ENCODE peak calls at places on chromosome 6, in five cellular contexts. One of them, this sample, is unnamed.

GRCh38 chr6:20319520-20320357 is 81.9 kb upstream of the E2F3 start:
- DNase-seq in T-helper 2 cell: peak
- DNase-seq in left colon: peak
- DNase-seq in MM.1S: peak
- DNase-seq in stimulated activated CD8-positive, alpha-beta memory T cell treated with anti-CD3 and anti-CD28 coated beads, Interleukin-12 subunit alpha, Interleukin-12 subunit beta, amount 100 ng/mL, for 1 hour: peak
- DNase-seq in this sample: peak

GRCh38 chr6:142863981-142864380 is 81.0 kb downstream of the HIVEP2 start:
- DNase-seq in left colon: no peak
- DNase-seq in T-helper 2 cell: no peak
- DNase-seq in MM.1S: no peak
- DNase-seq in stimulated activated CD8-positive, alpha-beta memory T cell treated with anti-CD3 and anti-CD28 coated beads, Interleukin-12 subunit alpha, Interleukin-12 subunit beta, amount 100 ng/mL, for 1 hour: no peak
- DNase-seq in this sample: no peak

GRCh38 chr6:111090766-111091165 is 3.5 kb downstream of the SLC16A10 start:
- DNase-seq in T-helper 2 cell: no peak
- DNase-seq in left colon: no peak
- DNase-seq in stimulated activated CD8-positive, alpha-beta memory T cell treated with anti-CD3 and anti-CD28 coated beads, Interleukin-12 subunit alpha, Interleukin-12 subunit beta, amount 100 ng/mL, for 1 hour: no peak
- DNase-seq in MM.1S: no peak
- DNase-seq in this sample: no peak

GRCh38 chr6:46794068-46794467 is 879 bp downstream of the MEP1A start:
- DNase-seq in left colon: no peak
- DNase-seq in stimulated activated CD8-positive, alpha-beta memory T cell treated with anti-CD3 and anti-CD28 coated beads, Interleukin-12 subunit alpha, Interleukin-12 subunit beta, amount 100 ng/mL, for 1 hour: no peak
- DNase-seq in T-helper 2 cell: no peak
- DNase-seq in MM.1S: no peak
- DNase-seq in this sample: no peak

GRCh38 chr6:154894903-154895302 is 100.2 kb upstream of the TIAM2 start:
- DNase-seq in left colon: no peak
- DNase-seq in stimulated activated CD8-positive, alpha-beta memory T cell treated with anti-CD3 and anti-CD28 coated beads, Interleukin-12 subunit alpha, Interleukin-12 subunit beta, amount 100 ng/mL, for 1 hour: no peak
- DNase-seq in MM.1S: no peak
- DNase-seq in T-helper 2 cell: no peak
- DNase-seq in this sample: no peak

GRCh38 chr6:67131827-67132226 is 1424.8 kb upstream of the EYS start:
- DNase-seq in left colon: no peak
- DNase-seq in T-helper 2 cell: no peak
- DNase-seq in stimulated activated CD8-positive, alpha-beta memory T cell treated with anti-CD3 and anti-CD28 coated beads, Interleukin-12 subunit alpha, Interleukin-12 subunit beta, amount 100 ng/mL, for 1 hour: no peak
- DNase-seq in MM.1S: no peak
- DNase-seq in this sample: no peak

GRCh38 chr6:125957845-125958244 is 1.3 kb downstream of the HINT3 start:
- DNase-seq in T-helper 2 cell: no peak
- DNase-seq in left colon: peak
- DNase-seq in MM.1S: no peak
- DNase-seq in stimulated activated CD8-positive, alpha-beta memory T cell treated with anti-CD3 and anti-CD28 coated beads, Interleukin-12 subunit alpha, Interleukin-12 subunit beta, amount 100 ng/mL, for 1 hour: no peak
- DNase-seq in this sample: no peak

GRCh38 chr6:4636141-4636880 is 139.9 kb upstream of the CDYL start:
- DNase-seq in T-helper 2 cell: no peak
- DNase-seq in stimulated activated CD8-positive, alpha-beta memory T cell treated with anti-CD3 and anti-CD28 coated beads, Interleukin-12 subunit alpha, Interleukin-12 subunit beta, amount 100 ng/mL, for 1 hour: no peak
- DNase-seq in left colon: no peak
- DNase-seq in MM.1S: no peak
- DNase-seq in this sample: no peak

GRCh38 chr6:27834879-27835549 is 77.2 kb downstream of the OR2B2 start:
- DNase-seq in left colon: no peak
- DNase-seq in MM.1S: no peak
- DNase-seq in stimulated activated CD8-positive, alpha-beta memory T cell treated with anti-CD3 and anti-CD28 coated beads, Interleukin-12 subunit alpha, Interleukin-12 subunit beta, amount 100 ng/mL, for 1 hour: no peak
- DNase-seq in T-helper 2 cell: no peak
- DNase-seq in this sample: no peak

GRCh38 chr6:133392015-133392414 is 150.9 kb downstream of the EYA4 start:
- DNase-seq in left colon: no peak
- DNase-seq in MM.1S: no peak
- DNase-seq in T-helper 2 cell: no peak
- DNase-seq in stimulated activated CD8-positive, alpha-beta memory T cell treated with anti-CD3 and anti-CD28 coated beads, Interleukin-12 subunit alpha, Interleukin-12 subunit beta, amount 100 ng/mL, for 1 hour: no peak
- DNase-seq in this sample: no peak

GRCh38 chr6:155085582-155086253 is 90.6 kb downstream of the TIAM2 start:
- DNase-seq in T-helper 2 cell: no peak
- DNase-seq in MM.1S: no peak
- DNase-seq in left colon: peak
- DNase-seq in stimulated activated CD8-positive, alpha-beta memory T cell treated with anti-CD3 and anti-CD28 coated beads, Interleukin-12 subunit alpha, Interleukin-12 subunit beta, amount 100 ng/mL, for 1 hour: no peak
- DNase-seq in this sample: no peak

GRCh38 chr6:160667854-160668481 is 3.9 kb upstream of the LPA start:
- DNase-seq in left colon: no peak
- DNase-seq in stimulated activated CD8-positive, alpha-beta memory T cell treated with anti-CD3 and anti-CD28 coated beads, Interleukin-12 subunit alpha, Interleukin-12 subunit beta, amount 100 ng/mL, for 1 hour: no peak
- DNase-seq in T-helper 2 cell: no peak
- DNase-seq in MM.1S: peak
- DNase-seq in this sample: no peak

GRCh38 chr6:30981942-30982772 is 1.4 kb upstream of the MUC21 start:
- DNase-seq in MM.1S: no peak
- DNase-seq in left colon: no peak
- DNase-seq in stimulated activated CD8-positive, alpha-beta memory T cell treated with anti-CD3 and anti-CD28 coated beads, Interleukin-12 subunit alpha, Interleukin-12 subunit beta, amount 100 ng/mL, for 1 hour: no peak
- DNase-seq in T-helper 2 cell: no peak
- DNase-seq in this sample: no peak

GRCh38 chr6:106444777-106445507 is 84.4 kb downstream of the CRYBG1 start:
- DNase-seq in stimulated activated CD8-positive, alpha-beta memory T cell treated with anti-CD3 and anti-CD28 coated beads, Interleukin-12 subunit alpha, Interleukin-12 subunit beta, amount 100 ng/mL, for 1 hour: no peak
- DNase-seq in MM.1S: peak
- DNase-seq in left colon: no peak
- DNase-seq in T-helper 2 cell: peak
- DNase-seq in this sample: no peak

GRCh38 chr6:35295521-35296315 is 1.9 kb upstream of the DEF6 start:
- DNase-seq in left colon: no peak
- DNase-seq in stimulated activated CD8-positive, alpha-beta memory T cell treated with anti-CD3 and anti-CD28 coated beads, Interleukin-12 subunit alpha, Interleukin-12 subunit beta, amount 100 ng/mL, for 1 hour: no peak
- DNase-seq in T-helper 2 cell: no peak
- DNase-seq in MM.1S: no peak
- DNase-seq in this sample: no peak

GRCh38 chr6:128516514-128516898 is 3.9 kb downstream of the PTPRK start:
- DNase-seq in MM.1S: peak
- DNase-seq in stimulated activated CD8-positive, alpha-beta memory T cell treated with anti-CD3 and anti-CD28 coated beads, Interleukin-12 subunit alpha, Interleukin-12 subunit beta, amount 100 ng/mL, for 1 hour: no peak
- DNase-seq in T-helper 2 cell: no peak
- DNase-seq in left colon: no peak
- DNase-seq in this sample: no peak

GRCh38 chr6:113461153-113461897 is 395.8 kb upstream of the MARCKS start:
- DNase-seq in left colon: no peak
- DNase-seq in T-helper 2 cell: no peak
- DNase-seq in stimulated activated CD8-positive, alpha-beta memory T cell treated with anti-CD3 and anti-CD28 coated beads, Interleukin-12 subunit alpha, Interleukin-12 subunit beta, amount 100 ng/mL, for 1 hour: no peak
- DNase-seq in MM.1S: no peak
- DNase-seq in this sample: no peak

GRCh38 chr6:112352607-112353006 is 5.5 kb downstream of the RFPL4B start:
- DNase-seq in stimulated activated CD8-positive, alpha-beta memory T cell treated with anti-CD3 and anti-CD28 coated beads, Interleukin-12 subunit alpha, Interleukin-12 subunit beta, amount 100 ng/mL, for 1 hour: no peak
- DNase-seq in T-helper 2 cell: no peak
- DNase-seq in MM.1S: no peak
- DNase-seq in left colon: no peak
- DNase-seq in this sample: no peak

GRCh38 chr6:36777806-36778205 is 61.4 kb downstream of the CPNE5 start:
- DNase-seq in left colon: no peak
- DNase-seq in stimulated activated CD8-positive, alpha-beta memory T cell treated with anti-CD3 and anti-CD28 coated beads, Interleukin-12 subunit alpha, Interleukin-12 subunit beta, amount 100 ng/mL, for 1 hour: no peak
- DNase-seq in MM.1S: no peak
- DNase-seq in T-helper 2 cell: no peak
- DNase-seq in this sample: no peak

GRCh38 chr6:80523531-80523970 is 417.1 kb downstream of the BCKDHB start:
- DNase-seq in T-helper 2 cell: no peak
- DNase-seq in left colon: no peak
- DNase-seq in MM.1S: no peak
- DNase-seq in stimulated activated CD8-positive, alpha-beta memory T cell treated with anti-CD3 and anti-CD28 coated beads, Interleukin-12 subunit alpha, Interleukin-12 subunit beta, amount 100 ng/mL, for 1 hour: no peak
- DNase-seq in this sample: no peak

GRCh38 chr6:133641111-133641510 is 247.8 kb upstream of the TCF21 start:
- DNase-seq in T-helper 2 cell: no peak
- DNase-seq in left colon: no peak
- DNase-seq in MM.1S: no peak
- DNase-seq in stimulated activated CD8-positive, alpha-beta memory T cell treated with anti-CD3 and anti-CD28 coated beads, Interleukin-12 subunit alpha, Interleukin-12 subunit beta, amount 100 ng/mL, for 1 hour: no peak
- DNase-seq in this sample: no peak

GRCh38 chr6:95017922-95018321 is 559.4 kb upstream of the MANEA start:
- DNase-seq in MM.1S: no peak
- DNase-seq in T-helper 2 cell: no peak
- DNase-seq in stimulated activated CD8-positive, alpha-beta memory T cell treated with anti-CD3 and anti-CD28 coated beads, Interleukin-12 subunit alpha, Interleukin-12 subunit beta, amount 100 ng/mL, for 1 hour: no peak
- DNase-seq in left colon: no peak
- DNase-seq in this sample: no peak

GRCh38 chr6:90492798-90493197 is 94.1 kb downstream of the MAP3K7 start:
- DNase-seq in MM.1S: no peak
- DNase-seq in left colon: no peak
- DNase-seq in T-helper 2 cell: no peak
- DNase-seq in stimulated activated CD8-positive, alpha-beta memory T cell treated with anti-CD3 and anti-CD28 coated beads, Interleukin-12 subunit alpha, Interleukin-12 subunit beta, amount 100 ng/mL, for 1 hour: no peak
- DNase-seq in this sample: no peak

GRCh38 chr6:71107935-71108420 is 151.1 kb upstream of the B3GAT2 start:
- DNase-seq in MM.1S: no peak
- DNase-seq in stimulated activated CD8-positive, alpha-beta memory T cell treated with anti-CD3 and anti-CD28 coated beads, Interleukin-12 subunit alpha, Interleukin-12 subunit beta, amount 100 ng/mL, for 1 hour: no peak
- DNase-seq in left colon: no peak
- DNase-seq in T-helper 2 cell: no peak
- DNase-seq in this sample: no peak

GRCh38 chr6:129631070-129631469 is 78.9 kb downstream of the ARHGAP18 start:
- DNase-seq in left colon: no peak
- DNase-seq in T-helper 2 cell: no peak
- DNase-seq in MM.1S: no peak
- DNase-seq in stimulated activated CD8-positive, alpha-beta memory T cell treated with anti-CD3 and anti-CD28 coated beads, Interleukin-12 subunit alpha, Interleukin-12 subunit beta, amount 100 ng/mL, for 1 hour: no peak
- DNase-seq in this sample: no peak

GRCh38 chr6:159893064-159893463 is 2.3 kb downstream of the MAS1 start:
- DNase-seq in left colon: no peak
- DNase-seq in T-helper 2 cell: no peak
- DNase-seq in stimulated activated CD8-positive, alpha-beta memory T cell treated with anti-CD3 and anti-CD28 coated beads, Interleukin-12 subunit alpha, Interleukin-12 subunit beta, amount 100 ng/mL, for 1 hour: no peak
- DNase-seq in MM.1S: no peak
- DNase-seq in this sample: no peak

GRCh38 chr6:1686117-1687098 is 76.7 kb downstream of the FOXC1 start:
- DNase-seq in stimulated activated CD8-positive, alpha-beta memory T cell treated with anti-CD3 and anti-CD28 coated beads, Interleukin-12 subunit alpha, Interleukin-12 subunit beta, amount 100 ng/mL, for 1 hour: no peak
- DNase-seq in T-helper 2 cell: no peak
- DNase-seq in MM.1S: no peak
- DNase-seq in left colon: no peak
- DNase-seq in this sample: no peak

GRCh38 chr6:143556529-143556928 is 45.0 kb upstream of the FUCA2 start:
- DNase-seq in left colon: no peak
- DNase-seq in MM.1S: no peak
- DNase-seq in stimulated activated CD8-positive, alpha-beta memory T cell treated with anti-CD3 and anti-CD28 coated beads, Interleukin-12 subunit alpha, Interleukin-12 subunit beta, amount 100 ng/mL, for 1 hour: no peak
- DNase-seq in T-helper 2 cell: no peak
- DNase-seq in this sample: no peak

GRCh38 chr6:144659735-144660246 is 374.7 kb downstream of the UTRN start:
- DNase-seq in T-helper 2 cell: no peak
- DNase-seq in left colon: peak
- DNase-seq in stimulated activated CD8-positive, alpha-beta memory T cell treated with anti-CD3 and anti-CD28 coated beads, Interleukin-12 subunit alpha, Interleukin-12 subunit beta, amount 100 ng/mL, for 1 hour: no peak
- DNase-seq in MM.1S: no peak
- DNase-seq in this sample: no peak

GRCh38 chr6:38193486-38194281 is 374.2 kb downstream of the ZFAND3 start:
- DNase-seq in MM.1S: no peak
- DNase-seq in left colon: no peak
- DNase-seq in T-helper 2 cell: no peak
- DNase-seq in stimulated activated CD8-positive, alpha-beta memory T cell treated with anti-CD3 and anti-CD28 coated beads, Interleukin-12 subunit alpha, Interleukin-12 subunit beta, amount 100 ng/mL, for 1 hour: no peak
- DNase-seq in this sample: no peak

GRCh38 chr6:85049282-85049681 is 284.9 kb upstream of the TBX18 start:
- DNase-seq in left colon: no peak
- DNase-seq in T-helper 2 cell: no peak
- DNase-seq in stimulated activated CD8-positive, alpha-beta memory T cell treated with anti-CD3 and anti-CD28 coated beads, Interleukin-12 subunit alpha, Interleukin-12 subunit beta, amount 100 ng/mL, for 1 hour: no peak
- DNase-seq in MM.1S: no peak
- DNase-seq in this sample: no peak

GRCh38 chr6:45049188-45049843 is 278.8 kb upstream of the RUNX2 start:
- DNase-seq in T-helper 2 cell: no peak
- DNase-seq in left colon: no peak
- DNase-seq in MM.1S: no peak
- DNase-seq in stimulated activated CD8-positive, alpha-beta memory T cell treated with anti-CD3 and anti-CD28 coated beads, Interleukin-12 subunit alpha, Interleukin-12 subunit beta, amount 100 ng/mL, for 1 hour: no peak
- DNase-seq in this sample: peak